ENCODE peak calls at places on chromosome 20, in nine cellular contexts. I, K, U, E, B, N, W, V and G are unnamed samples.

GRCh38 chr20:63739129-63740069 is at the start of gene SLC2A4RG:
- DNase-seq in I (peak; percentile 87), K (peak; percentile 90), U (no peak), E (peak; percentile 90), B (peak; percentile 94), N (no peak), W (peak; percentile 72), V (peak; percentile 38), G (peak; percentile 78)

GRCh38 chr20:14935285-14935684 is 597.9 kb upstream of the FLRT3 start:
- DNase-seq in I (no peak), K (no peak), U (no peak), E (no peak), B (no peak), N (no peak), W (no peak), V (no peak), G (no peak)

GRCh38 chr20:47704746-47705496 is 80.4 kb downstream of the SULF2 start:
- DNase-seq in I (no peak), K (no peak), U (no peak), E (no peak), B (no peak), N (no peak), W (peak; percentile 86), V (no peak), G (peak; percentile 68)

GRCh38 chr20:37161830-37162549 is 17.1 kb upstream of the RPN2 start:
- DNase-seq in I (no peak), K (no peak), U (no peak), E (no peak), B (no peak), N (no peak), W (no peak), V (no peak), G (no peak)

GRCh38 chr20:20259534-20259933 is 108.4 kb upstream of the INSM1 start:
- DNase-seq in I (no peak), K (no peak), U (no peak), E (no peak), B (no peak), N (no peak), W (no peak), V (no peak), G (no peak)

GRCh38 chr20:36575066-36575743 is 1.8 kb downstream of the TGIF2 start:
- DNase-seq in I (peak; percentile 53), K (peak; percentile 66), U (no peak), E (peak; percentile 46), B (peak; percentile 73), N (no peak), W (peak; percentile 77), V (peak; percentile 38), G (peak; percentile 76)

GRCh38 chr20:63704749-63705117 is 3.0 kb downstream of the ARFRP1 start:
- DNase-seq in I (no peak), K (no peak), U (no peak), E (no peak), B (no peak), N (no peak), W (no peak), V (no peak), G (no peak)

GRCh38 chr20:16539280-16539679 is 34.0 kb downstream of the KIF16B start:
- DNase-seq in I (peak; percentile 21), K (peak; percentile 74), U (no peak), E (no peak), B (no peak), N (no peak), W (no peak), V (no peak), G (no peak)

GRCh38 chr20:20491784-20492145 is 123.9 kb downstream of the INSM1 start:
- DNase-seq in I (no peak), K (no peak), U (no peak), E (no peak), B (no peak), N (no peak), W (no peak), V (no peak), G (no peak)

GRCh38 chr20:56601166-56601565 is 27.9 kb upstream of the TFAP2C start:
- DNase-seq in I (no peak), K (no peak), U (no peak), E (no peak), B (no peak), N (no peak), W (no peak), V (no peak), G (no peak)

GRCh38 chr20:49483018-49483705 is 694 bp upstream of the KCNB1 start:
- DNase-seq in I (no peak), K (no peak), U (no peak), E (no peak), B (no peak), N (no peak), W (peak; percentile 37), V (no peak), G (no peak)

GRCh38 chr20:24206995-24207394 is 218.4 kb upstream of the GGTLC1 start:
- DNase-seq in I (no peak), K (no peak), U (no peak), E (no peak), B (no peak), N (no peak), W (no peak), V (no peak), G (no peak)

GRCh38 chr20:19921349-19921793 is 95.8 kb upstream of the NAA20 start:
- DNase-seq in I (no peak), K (no peak), U (no peak), E (no peak), B (no peak), N (no peak), W (no peak), V (no peak), G (no peak)

GRCh38 chr20:62219992-62220665 is at the start of gene HRH3:
- DNase-seq in I (peak; percentile 25), K (no peak), U (no peak), E (no peak), B (peak; percentile 41), N (no peak), W (no peak), V (no peak), G (peak; percentile 54)

DNA sequence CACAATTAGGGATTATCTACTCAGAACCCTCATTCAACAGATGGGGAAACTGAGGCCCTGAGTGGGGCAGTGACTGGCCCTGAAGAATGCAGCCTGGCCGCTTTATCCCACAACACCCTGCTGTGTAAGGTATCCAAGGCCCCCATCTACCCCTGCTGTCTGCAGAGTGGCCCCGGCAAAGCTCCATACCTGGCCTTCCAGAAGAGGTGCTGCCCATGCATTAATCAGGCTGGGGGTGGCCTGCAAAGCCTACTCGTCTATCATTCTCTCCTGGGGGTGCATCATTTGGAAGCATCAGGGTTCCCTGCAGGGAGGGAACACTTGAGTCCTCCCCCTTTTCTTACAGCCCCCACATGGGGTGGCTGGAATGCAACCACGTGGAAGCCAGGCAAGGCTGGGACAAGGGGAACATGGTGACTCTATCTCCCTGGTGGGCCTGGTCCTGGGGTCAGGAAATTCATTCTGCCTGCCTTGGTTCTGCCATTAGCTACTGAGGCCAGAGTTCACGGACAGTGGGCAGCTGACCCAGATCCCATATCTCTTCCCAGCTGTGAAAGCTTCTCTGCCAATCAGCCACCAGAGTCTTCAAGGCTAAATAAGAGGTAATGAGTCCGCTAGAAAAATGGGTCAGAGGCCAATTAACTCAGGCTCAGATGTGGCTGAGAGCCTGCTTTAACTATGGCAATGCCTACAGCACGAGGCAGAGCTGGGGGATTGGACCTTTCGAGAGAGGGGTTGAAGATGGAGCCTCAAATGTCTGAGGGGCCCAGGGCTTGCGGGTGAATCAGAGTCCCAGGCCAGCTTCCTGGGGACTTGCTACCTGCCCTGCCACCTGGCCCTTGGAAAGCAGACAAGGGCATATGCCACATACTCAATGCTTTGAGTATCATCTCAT is 72.3 kb upstream of the TOX2 start:
- DNase-seq in I (no peak), K (no peak), U (no peak), E (no peak), B (no peak), N (no peak), W (no peak), V (no peak), G (no peak)
- H3K4me1 ChIP-seq in I (no peaks in the 10 kb centered on the region), K (no peaks in the 10 kb centered on the region), U (no peaks in the 10 kb centered on the region), E (peaks cover 33% of the 10 kb centered on the region), B (no peaks in the 10 kb centered on the region), N (peaks cover 30% of the 10 kb centered on the region), W (no peaks in the 10 kb centered on the region), V (no peaks in the 10 kb centered on the region), G (no peaks in the 10 kb centered on the region)

GRCh38 chr20:18058661-18059467 is 1.1 kb upstream of the OVOL2 start:
- DNase-seq in I (peak; percentile 56), K (peak; percentile 52), U (no peak), E (no peak), B (no peak), N (peak; percentile 16), W (no peak), V (no peak), G (no peak)
- TF ChIP-seq POLR2A in I (no peak), K (peak; percentile 39), U (no peak), E (no peak), B (no peak), N (no peak), W (no peak), V (no peak), G (no peak)

GRCh38 chr20:45892049-45892816 is 1.1 kb downstream of the CTSA start:
- DNase-seq in I (peak; percentile 40), K (no peak), U (no peak), E (peak; percentile 81), B (peak; percentile 44), N (no peak), W (no peak), V (no peak), G (peak; percentile 58)
- TF ChIP-seq CTCF in I (no peak), K (no peak), U (no peak), E (no peak), B (peak; percentile 73), N (no peak), W (no peak), V (no peak), G (no peak)

GRCh38 chr20:44594730-44595129 is 12.4 kb downstream of the PKIG start:
- DNase-seq in I (no peak), K (no peak), U (no peak), E (peak; percentile 46), B (no peak), N (no peak), W (no peak), V (no peak), G (no peak)

GRCh38 chr20:44596010-44596409 is 13.6 kb downstream of the PKIG start:
- DNase-seq in I (no peak), K (no peak), U (no peak), E (peak; percentile 33), B (no peak), N (no peak), W (no peak), V (no peak), G (no peak)

GRCh38 chr20:44592366-44592765 is 10.0 kb downstream of the PKIG start:
- DNase-seq in I (no peak), K (no peak), U (no peak), E (no peak), B (no peak), N (no peak), W (no peak), V (no peak), G (no peak)

GRCh38 chr20:44590980-44591778 is 8.8 kb downstream of the PKIG start:
- DNase-seq in I (no peak), K (no peak), U (no peak), E (no peak), B (no peak), N (no peak), W (no peak), V (no peak), G (no peak)

DNA sequence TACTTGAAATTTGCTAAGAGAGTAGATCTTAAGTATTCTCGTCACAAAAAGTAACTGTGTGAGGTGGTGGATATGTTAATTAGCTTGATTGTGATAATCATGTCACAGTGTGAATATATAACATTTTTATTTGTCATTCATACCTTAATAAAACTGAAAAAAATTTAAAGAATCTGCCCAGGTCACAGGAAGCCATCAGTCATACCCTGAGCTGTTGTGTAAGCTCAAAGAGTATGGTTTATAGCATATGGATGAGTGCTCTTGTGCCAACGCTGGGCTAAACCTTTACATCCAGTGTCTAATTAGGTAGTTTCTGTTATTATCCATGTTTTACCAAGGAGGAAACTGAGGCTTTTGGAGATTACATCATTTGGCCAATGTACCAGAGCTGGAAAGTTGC is 11.3 kb downstream of the PKIG start:
- DNase-seq in I (no peak), K (no peak), U (no peak), E (no peak), B (no peak), N (no peak), W (no peak), V (no peak), G (no peak)
- H3K4me1 ChIP-seq in I (peaks cover 23% of the 10 kb centered on the region), K (peaks cover 14% of the 10 kb centered on the region), U (peaks cover 59% of the 10 kb centered on the region), E (peaks cover 32% of the 10 kb centered on the region), B (no peaks in the 10 kb centered on the region), N (peaks cover 3% of the 10 kb centered on the region), W (peaks cover 16% of the 10 kb centered on the region), V (no peaks in the 10 kb centered on the region), G (peaks cover 16% of the 10 kb centered on the region)